ENCODE peak calls at places on chromosomes 5 and 9, in nine cellular contexts. R, O, V, W, C, K, Z, P and N are unnamed samples.

GRCh38 chr5:90161399-90161798 is 248.2 kb downstream of the CETN3 start:
- DNase-seq in R (no peak), O (peak; percentile 81), V (peak; percentile 70), W (peak; percentile 41), C (no peak), K (peak; percentile 11), Z (peak; percentile 76), P (no peak), N (peak; percentile 61)

GRCh38 chr5:72525816-72526215 is 18.6 kb upstream of the ZNF366 start:
- DNase-seq in R (no peak), O (peak; percentile 60), V (no peak), W (peak; percentile 69), C (no peak), K (no peak), Z (no peak), P (no peak), N (peak; percentile 85)

GRCh38 chr9:94860678-94861588 is 134.4 kb downstream of the AOPEP start:
- DNase-seq in R (no peak), O (peak; percentile 82), V (no peak), W (peak; percentile 78), C (no peak), K (peak; percentile 27), Z (no peak), P (no peak), N (no peak)

GRCh38 chr9:118618744-118619299 is 750.4 kb downstream of the BRINP1 start:
- DNase-seq in R (no peak), O (no peak), V (no peak), W (no peak), C (no peak), K (no peak), Z (no peak), P (no peak), N (no peak)

GRCh38 chr9:16901589-16901988 is 31.1 kb upstream of the BNC2 start:
- DNase-seq in R (no peak), O (no peak), V (no peak), W (peak; percentile 18), C (no peak), K (no peak), Z (no peak), P (no peak), N (peak; percentile 37)

GRCh38 chr9:28329323-28329722 is 756.0 kb upstream of the C9orf72 start:
- DNase-seq in R (no peak), O (no peak), V (no peak), W (no peak), C (no peak), K (no peak), Z (no peak), P (no peak), N (peak; percentile 73)

GRCh38 chr5:41707853-41708603 is 162.2 kb downstream of the OXCT1 start:
- DNase-seq in R (peak; percentile 2), O (peak; percentile 61), V (no peak), W (peak; percentile 78), C (no peak), K (no peak), Z (peak; percentile 68), P (no peak), N (peak; percentile 66)

GRCh38 chr5:167489202-167489601 is 802.2 kb upstream of the WWC1 start:
- DNase-seq in R (no peak), O (peak; percentile 25), V (no peak), W (peak; percentile 15), C (no peak), K (no peak), Z (no peak), P (no peak), N (peak; percentile 9)

GRCh38 chr5:56685503-56686217 is 129.7 kb upstream of the MAP3K1 start:
- DNase-seq in R (no peak), O (no peak), V (no peak), W (no peak), C (no peak), K (no peak), Z (no peak), P (no peak), N (no peak)

GRCh38 chr5:160339406-160340140 is 27.2 kb upstream of the CCNJL start:
- DNase-seq in R (no peak), O (no peak), V (no peak), W (no peak), C (no peak), K (no peak), Z (no peak), P (no peak), N (no peak)

GRCh38 chr5:52920929-52921328 is 68.2 kb upstream of the ITGA2 start:
- DNase-seq in R (no peak), O (no peak), V (no peak), W (peak; percentile 43), C (no peak), K (no peak), Z (no peak), P (no peak), N (peak; percentile 12)

GRCh38 chr5:112367400-112367799 is 51.7 kb downstream of the EPB41L4A start:
- DNase-seq in R (no peak), O (no peak), V (no peak), W (no peak), C (no peak), K (no peak), Z (no peak), P (no peak), N (no peak)

GRCh38 chr5:112372543-112372942 is 46.5 kb downstream of the EPB41L4A start:
- DNase-seq in R (no peak), O (no peak), V (no peak), W (no peak), C (no peak), K (no peak), Z (no peak), P (no peak), N (peak; percentile 52)

GRCh38 chr5:112371054-112371453 is 48.0 kb downstream of the EPB41L4A start:
- DNase-seq in R (no peak), O (no peak), V (no peak), W (no peak), C (no peak), K (no peak), Z (no peak), P (no peak), N (no peak)

GRCh38 chr5:112366987-112367386 is 52.1 kb downstream of the EPB41L4A start:
- DNase-seq in R (peak; percentile 53), O (no peak), V (peak; percentile 44), W (no peak), C (no peak), K (no peak), Z (peak; percentile 6), P (no peak), N (peak; percentile 56)
- TF ChIP-seq CTCF in R (no peak), O (peak; percentile 60), V (peak; percentile 36), W (no peak), C (no peak), K (no peak), Z (peak; percentile 46), P (peak; percentile 60), N (peak; percentile 58)

DNA sequence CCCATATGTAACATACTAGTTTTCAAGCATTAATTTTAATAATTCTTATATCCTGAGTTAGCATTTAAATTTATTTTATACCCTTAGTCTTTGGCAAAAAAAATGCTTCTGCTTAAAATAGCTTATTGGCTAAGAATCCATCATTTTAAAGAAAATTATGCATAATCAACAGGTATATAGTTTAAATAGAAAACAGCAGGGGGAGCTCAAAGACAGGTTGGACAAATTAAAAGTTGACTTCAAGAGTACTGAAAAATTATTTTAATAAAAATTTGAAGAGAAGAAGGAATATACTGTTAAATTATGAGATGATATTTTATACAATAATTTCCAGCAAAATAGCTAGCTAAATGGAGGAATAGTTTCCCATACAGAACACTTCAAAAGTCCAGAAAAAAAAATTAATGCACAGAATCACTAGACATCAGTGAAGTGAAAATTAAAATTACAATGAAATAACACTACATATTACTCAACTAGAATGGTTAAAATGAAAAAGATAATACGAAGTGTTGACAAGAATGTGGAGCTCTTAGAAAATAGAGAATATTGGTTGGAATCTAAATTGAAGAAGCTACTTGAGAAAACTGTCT is 387.1 kb downstream of the PDE4D start:
- DNase-seq in R (no peak), O (no peak), V (no peak), W (peak; percentile 75), C (no peak), K (no peak), Z (no peak), P (no peak), N (peak; percentile 53)
- TF ChIP-seq CTCF in R (peak; percentile 73), O (peak; percentile 21), V (peak; percentile 34), W (peak; percentile 19), C (peak; percentile 36), K (peak; percentile 6), Z (peak; percentile 55), P (peak; percentile 76), N (peak; percentile 35)

DNA sequence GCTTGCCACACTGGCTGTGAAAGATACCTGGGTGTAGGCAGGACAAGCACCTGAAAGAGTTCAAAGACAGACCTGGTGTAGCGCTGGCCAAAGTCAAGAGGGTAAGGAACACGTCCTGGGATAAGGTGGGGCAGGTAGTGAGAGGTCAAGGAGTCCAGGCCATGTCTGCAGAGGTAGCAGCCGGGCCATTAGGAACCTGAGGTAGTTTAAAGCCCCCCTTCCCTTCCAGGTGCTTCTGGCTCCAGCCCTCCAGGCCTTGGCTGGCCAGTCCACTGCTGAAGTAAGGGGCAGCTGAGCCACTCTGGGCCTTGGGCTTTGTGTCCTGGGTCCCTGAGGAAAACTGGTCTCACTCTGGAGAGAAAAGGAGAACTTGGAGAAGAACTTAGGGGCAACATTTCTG is 13.9 kb upstream of the NR5A1 start:
- DNase-seq in R (no peak), O (no peak), V (no peak), W (no peak), C (no peak), K (no peak), Z (no peak), P (no peak), N (no peak)
- TF ChIP-seq CTCF in R (no peak), O (no peak), V (no peak), W (no peak), C (no peak), K (no peak), Z (no peak), P (no peak), N (no peak)

GRCh38 chr9:123365287-123365880 is 9.4 kb downstream of the CRB2 start:
- DNase-seq in R (no peak), O (no peak), V (no peak), W (no peak), C (no peak), K (no peak), Z (no peak), P (no peak), N (no peak)
- TF ChIP-seq CTCF in R (no peak), O (peak; percentile 59), V (no peak), W (no peak), C (no peak), K (no peak), Z (peak; percentile 37), P (peak; percentile 61), N (peak; percentile 34)